ENCODE peak calls at places on chromosome 2, in seven cellular contexts. F is lower lobe of right lung, H is uterus, J is Caco-2, M is pancreas, B is RWPE2, R is hepatocyte. V is an unnamed sample. For H3K9me3, the result is how much of the 10 kb centered on the place peaks cover.

GRCh38 chr2:124713969-124714368 is 688.9 kb downstream of the CNTNAP5 start:
- DNase-seq in F (no peak), H (no peak), J (no peak), M (no peak), B (no peak), R (no peak), V (no peak)

GRCh38 chr2:10830203-10830602 is 17.6 kb upstream of the PDIA6 start:
- DNase-seq in F (no peak), H (no peak), J (no peak), M (no peak), B (no peak), R (no peak), V (peak)

GRCh38 chr2:17759805-17760204 is 5.9 kb downstream of the GEN1 start:
- DNase-seq in F (no peak), H (no peak), J (no peak), M (no peak), B (no peak), R (no peak), V (no peak)

GRCh38 chr2:88096708-88097107 is 29.1 kb downstream of the SMYD1 start:
- DNase-seq in F (no peak), H (no peak), J (no peak), M (no peak), B (no peak), R (no peak), V (no peak)

GRCh38 chr2:202410092-202410491 is 34.0 kb downstream of the BMPR2 start:
- DNase-seq in F (no peak), H (no peak), J (no peak), M (no peak), B (no peak), R (no peak), V (no peak)

GRCh38 chr2:193463016-193463415 is 1268.3 kb upstream of the TMEFF2 start:
- DNase-seq in F (no peak), H (no peak), J (no peak), M (no peak), B (no peak), R (no peak), V (no peak)

GRCh38 chr2:43484323-43484930 is 111.4 kb downstream of the THADA start:
- DNase-seq in F (no peak), H (no peak), J (no peak), M (no peak), B (no peak), R (peak), V (no peak)

GRCh38 chr2:139495851-139496250 is 715.7 kb upstream of the NXPH2 start:
- DNase-seq in F (no peak), H (no peak), J (no peak), M (no peak), B (no peak), R (no peak), V (no peak)

GRCh38 chr2:241649414-241649813 is 11.9 kb downstream of the ATG4B start:
- DNase-seq in F (no peak), H (no peak), J (no peak), M (peak), B (no peak), R (no peak), V (no peak)

GRCh38 chr2:189082576-189082975 is 97.0 kb downstream of the COL5A2 start:
- DNase-seq in F (peak), H (peak), J (no peak), M (no peak), B (no peak), R (peak), V (no peak)

GRCh38 chr2:97740590-97741182 is 27.3 kb downstream of the ZAP70 start:
- DNase-seq in F (no peak), H (no peak), J (peak), M (peak), B (peak), R (peak), V (no peak)

GRCh38 chr2:180871649-180872048 is 108.8 kb upstream of the UBE2E3 start:
- DNase-seq in F (no peak), H (no peak), J (no peak), M (no peak), B (no peak), R (no peak), V (no peak)

GRCh38 chr2:236162031-236162803 is 6.0 kb downstream of the GBX2 start:
- DNase-seq in F (no peak), H (no peak), J (no peak), M (no peak), B (no peak), R (no peak), V (no peak)

GRCh38 chr2:155309483-155309882 is 611.0 kb downstream of the KCNJ3 start:
- DNase-seq in F (no peak), H (no peak), J (no peak), M (no peak), B (no peak), R (no peak), V (no peak)

GRCh38 chr2:60465736-60466135 is 87.7 kb downstream of the BCL11A start:
- DNase-seq in F (no peak), H (no peak), J (no peak), M (no peak), B (no peak), R (no peak), V (no peak)

GRCh38 chr2:162261032-162261945 is 18.0 kb upstream of the FAP start:
- DNase-seq in F (peak), H (no peak), J (no peak), M (no peak), B (no peak), R (no peak), V (no peak)

GRCh38 chr2:46887028-46887885 is 28.3 kb downstream of the MCFD2 start:
- DNase-seq in F (no peak), H (no peak), J (peak), M (no peak), B (no peak), R (no peak), V (peak)

GRCh38 chr2:111659361-111660281 is 224.4 kb downstream of the ANAPC1 start:
- DNase-seq in F (peak), H (peak), J (peak), M (no peak), B (peak), R (peak), V (peak)

GRCh38 chr2:149049142-149049541 is 10.6 kb downstream of the LYPD6B start:
- DNase-seq in F (no peak), H (no peak), J (no peak), M (no peak), B (no peak), R (no peak), V (no peak)

GRCh38 chr2:165833156-165833555 is 39.1 kb upstream of the GALNT3 start:
- DNase-seq in F (no peak), H (no peak), J (no peak), M (no peak), B (no peak), R (no peak), V (no peak)

GRCh38 chr2:200306969-200307811 is 697 bp downstream of the SPATS2L start:
- DNase-seq in F (peak), H (peak), J (no peak), M (peak), B (no peak), R (peak), V (peak)

GRCh38 chr2:152694161-152694661 is 23.1 kb downstream of the PRPF40A start:
- DNase-seq in F (no peak), H (no peak), J (no peak), M (no peak), B (no peak), R (peak), V (no peak)

GRCh38 chr2:216971632-216972031 is 111.8 kb upstream of the TNP1 start:
- DNase-seq in F (no peak), H (peak), J (no peak), M (no peak), B (no peak), R (no peak), V (no peak)

GRCh38 chr2:124027182-124027581 is 2.1 kb downstream of the CNTNAP5 start:
- DNase-seq in F (no peak), H (no peak), J (peak), M (no peak), B (no peak), R (peak), V (no peak)

GRCh38 chr2:61416871-61417645 is 53.8 kb downstream of the USP34 start:
- DNase-seq in F (no peak), H (no peak), J (no peak), M (no peak), B (no peak), R (no peak), V (no peak)

GRCh38 chr2:119544075-119545031 is at the start of gene CFAP221:
- DNase-seq in F (peak), H (peak), J (peak), M (peak), B (peak), R (peak), V (peak)

GRCh38 chr2:3631161-3631850 is 26.7 kb upstream of the ALLC start:
- DNase-seq in F (no peak), H (no peak), J (peak), M (no peak), B (peak), R (no peak), V (no peak)

GRCh38 chr2:190119948-190120347 is 57.4 kb upstream of the MSTN start:
- DNase-seq in F (no peak), H (no peak), J (no peak), M (no peak), B (no peak), R (no peak), V (no peak)

GRCh38 chr2:40095003-40095402 is 315.9 kb upstream of the THUMPD2 start:
- DNase-seq in F (no peak), H (no peak), J (no peak), M (no peak), B (no peak), R (no peak), V (no peak)

GRCh38 chr2:234771985-234772774 is 179.6 kb upstream of the SH3BP4 start:
- DNase-seq in F (no peak), H (peak), J (no peak), M (no peak), B (no peak), R (no peak), V (no peak)

GRCh38 chr2:63735263-63735662 is 106.4 kb upstream of the UGP2 start:
- DNase-seq in F (no peak), H (no peak), J (no peak), M (no peak), B (no peak), R (no peak), V (no peak)

GRCh38 chr2:96730212-96730611 is 9.7 kb downstream of the LMAN2L start:
- DNase-seq in F (no peak), H (no peak), J (no peak), M (no peak), B (no peak), R (no peak), V (no peak)

GRCh38 chr2:8023241-8023640 is 658.6 kb upstream of the ID2 start:
- DNase-seq in F (no peak), H (no peak), J (no peak), M (no peak), B (no peak), R (no peak), V (no peak)

GRCh38 chr2:210128961-210129360 is 42.2 kb downstream of the KANSL1L start:
- DNase-seq in F (no peak), H (no peak), J (no peak), M (no peak), B (no peak), R (peak), V (peak)

GRCh38 chr2:36538345-36538744 is 59.6 kb downstream of the FEZ2 start:
- DNase-seq in F (no peak), H (no peak), J (no peak), M (no peak), B (no peak), R (no peak), V (no peak)

GRCh38 chr2:72999729-73000725 is 71.5 kb downstream of the SFXN5 start:
- DNase-seq in F (no peak), H (peak), J (no peak), M (no peak), B (no peak), R (peak), V (peak)

GRCh38 chr2:137960223-137960622 is 4.0 kb upstream of the HNMT start:
- DNase-seq in F (no peak), H (no peak), J (no peak), M (no peak), B (no peak), R (no peak), V (no peak)

DNA sequence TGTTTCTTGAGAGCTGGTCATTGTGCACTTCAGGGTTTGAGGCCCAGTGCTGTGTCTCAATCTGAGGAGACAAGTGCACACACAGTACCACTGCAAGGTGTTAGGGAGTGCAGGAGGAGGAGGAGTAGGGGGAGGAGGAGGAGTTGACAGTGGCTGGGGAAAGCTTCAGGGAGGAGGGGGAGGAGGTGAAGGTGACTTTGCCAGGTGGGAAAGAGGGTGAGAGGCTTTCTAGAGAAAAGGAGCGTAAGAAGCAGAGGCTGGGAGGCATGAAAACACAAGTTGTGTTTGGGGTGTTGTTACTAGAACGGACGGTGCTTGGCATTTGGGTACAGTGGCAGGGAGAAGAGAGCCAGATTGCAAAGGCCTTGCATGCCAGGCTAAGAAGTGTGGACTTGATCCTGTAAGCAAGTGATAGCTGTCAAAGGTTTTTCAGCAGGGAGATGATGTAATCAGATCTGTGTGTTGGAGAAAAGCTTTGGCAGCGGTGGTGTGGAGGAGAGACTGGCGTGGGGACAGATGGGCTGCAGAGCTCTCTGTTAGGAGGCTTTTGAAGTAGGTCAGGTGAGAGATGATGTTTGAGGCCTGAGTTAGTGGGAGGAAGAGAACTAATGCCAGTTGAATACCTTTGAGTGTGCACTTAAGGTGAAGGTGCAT is 16.2 kb downstream of the TANC1 start:
- DNase-seq in F (no peak), H (peak), J (no peak), M (no peak), B (no peak), R (no peak), V (peak)
- TF ChIP-seq CTCF in F (no peak), H (no peak), J (no peak), M (no peak), B (no peak), R (no peak), V (no peak)

GRCh38 chr2:11933854-11934253 is 187.4 kb downstream of the LPIN1 start:
- DNase-seq in F (no peak), H (no peak), J (no peak), M (no peak), B (no peak), R (no peak), V (no peak)
- H3K9me3 ChIP-seq in F (under half), H (under half), J (under half), M (under half), B (under half), R (under half), V (under half)

DNA sequence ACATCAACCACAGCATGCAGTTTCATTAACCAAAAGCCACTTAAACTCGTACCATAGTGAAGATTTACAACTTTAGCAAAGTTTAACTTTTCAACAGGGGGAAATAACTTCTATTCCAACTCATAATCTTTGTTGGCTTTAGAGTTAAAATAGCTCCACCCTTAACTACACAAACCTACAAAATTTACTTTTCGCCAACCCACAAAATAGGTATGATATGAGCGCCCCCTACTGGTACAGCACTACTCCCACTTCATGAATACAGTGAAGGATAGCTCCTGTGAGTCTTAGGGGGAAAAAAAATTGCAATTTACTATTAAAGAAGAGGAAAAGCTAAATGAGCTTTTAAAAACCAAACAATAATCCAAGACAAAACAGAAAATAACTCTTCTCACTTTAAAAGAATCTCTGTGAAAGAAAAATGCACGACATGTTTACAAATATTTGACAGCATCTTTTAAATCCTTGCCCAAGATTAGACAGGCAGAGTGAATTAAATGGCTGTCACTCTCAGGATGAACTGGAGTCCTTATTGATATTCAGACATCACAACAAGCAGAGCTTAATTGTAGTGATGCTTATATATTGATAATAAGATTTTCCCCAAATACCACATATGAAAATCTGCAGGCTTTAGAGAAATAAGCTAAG is 32.2 kb downstream of the TMEFF2 start:
- DNase-seq in F (no peak), H (peak), J (peak), M (no peak), B (no peak), R (peak), V (peak)
- TF ChIP-seq CTCF in F (peak), H (peak), J (peak), M (peak), B (peak), R (peak), V (peak)

DNA sequence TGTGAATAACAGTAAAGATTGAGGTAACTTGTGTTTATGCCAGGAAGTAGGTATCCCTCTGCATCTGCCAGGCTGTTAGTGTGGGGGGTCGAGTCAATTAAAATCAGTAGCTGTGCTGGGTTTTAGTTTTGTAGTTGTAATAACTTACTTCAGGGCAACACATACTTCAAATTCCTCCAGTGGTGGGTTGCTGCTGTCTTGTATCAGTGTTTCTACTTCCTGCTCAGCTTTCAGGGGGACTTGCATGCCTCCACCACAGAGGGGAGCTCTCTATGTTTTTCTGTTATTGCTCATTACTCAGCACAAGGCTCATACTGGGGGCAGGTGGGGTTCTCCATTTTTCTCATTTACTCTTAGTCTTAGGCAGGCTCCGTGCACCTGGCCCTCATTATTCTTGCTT is 136.8 kb downstream of the CAPN13 start:
- DNase-seq in F (no peak), H (no peak), J (no peak), M (no peak), B (no peak), R (no peak), V (no peak)
- H3K9me3 ChIP-seq in F (under half), H (under half), J (under half), M (under half), B (under half), R (under half), V (under half)

DNA sequence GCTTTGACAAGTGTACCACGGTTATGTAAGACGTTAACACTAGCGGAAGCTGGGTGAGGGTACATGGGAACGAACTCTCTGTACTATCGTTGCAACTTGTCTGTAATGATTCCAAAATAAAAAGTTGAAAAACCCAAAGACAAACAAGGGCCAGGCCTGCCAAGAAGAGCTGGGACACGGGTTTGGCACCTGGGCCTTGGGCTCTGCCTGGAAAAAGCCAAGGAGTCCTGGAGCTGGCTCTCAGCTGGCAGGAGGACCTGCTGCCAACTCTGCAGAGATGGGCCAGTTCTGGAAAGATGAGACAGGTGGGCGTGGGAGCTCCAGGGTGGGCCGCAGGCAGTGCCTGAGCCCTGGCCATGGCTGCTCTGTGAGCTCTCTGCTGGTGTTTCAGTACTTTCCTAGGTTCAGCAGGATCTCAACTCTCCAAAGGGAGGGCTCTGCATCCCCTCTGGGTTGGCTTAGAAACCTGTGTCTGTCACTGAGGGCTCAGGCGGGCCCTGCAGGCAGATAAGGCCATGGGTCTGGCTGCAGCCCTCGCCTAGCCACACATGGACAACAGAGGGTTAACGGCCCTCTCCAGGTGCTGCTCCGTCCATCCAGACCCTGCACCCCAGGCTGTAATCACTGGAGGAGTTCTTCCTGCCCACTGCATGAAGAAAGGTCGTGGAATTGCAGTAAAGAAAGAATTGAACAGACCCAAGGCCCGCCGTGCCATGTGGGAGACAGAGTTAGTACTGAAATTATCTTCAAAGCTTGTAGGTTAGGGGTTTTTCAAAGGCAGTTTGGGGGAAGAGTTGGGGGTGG is 89.9 kb downstream of the RHOB start:
- DNase-seq in F (no peak), H (peak), J (no peak), M (no peak), B (no peak), R (no peak), V (peak)
- TF ChIP-seq CTCF in F (no peak), H (no peak), J (no peak), M (no peak), B (no peak), R (no peak), V (no peak)

GRCh38 chr2:239745386-239745785 is 279.8 kb downstream of the NDUFA10 start:
- DNase-seq in F (no peak), H (no peak), J (no peak), M (peak), B (no peak), R (no peak), V (no peak)
- H3K9me3 ChIP-seq in F (under half), H (under half), J (under half), M (under half), B (under half), R (under half), V (under half)

V was measured in right lobe of liver.